ENCODE peak calls at places on chromosomes 3 and 15, in ten cellular contexts. One of them, this sample, is unnamed.
A peak's percentile ranks its signal among the peaks of the same experiment; 100 is the strongest.

GRCh38 chr15:63089260-63090043 is 32.2 kb upstream of the LACTB start:
- DNase-seq in activated CD8-positive, alpha-beta memory T cell treated with anti-CD3 and anti-CD28 coated beads for 24 hours: no peak
- DNase-seq in activated T-cell treated with anti-CD3 and anti-CD28 coated beads, Interleukin-2, amount 50 U/mL, for 48 hours: no peak
- DNase-seq in tibial artery: no peak
- DNase-seq in Calu3: no peak
- DNase-seq in Right ventricle myocardium inferior: no peak
- DNase-seq in activated T-helper 1 cell treated with Interleukin-2 at 50 U/mL for 16 hours: no peak
- DNase-seq in HuH-7: peak; percentile 38
- DNase-seq in stimulated activated CD8-positive, alpha-beta memory T cell treated with anti-CD3 and anti-CD28 coated beads, Interleukin-15, amount 100 ng/mL, for 1 hour: no peak
- DNase-seq in IMR-90: peak; percentile 97
- DNase-seq in this sample: peak; percentile 63

GRCh38 chr3:189530822-189531221 is 100.4 kb upstream of the TP63 start:
- DNase-seq in activated CD8-positive, alpha-beta memory T cell treated with anti-CD3 and anti-CD28 coated beads for 24 hours: no peak
- DNase-seq in activated T-cell treated with anti-CD3 and anti-CD28 coated beads, Interleukin-2, amount 50 U/mL, for 48 hours: peak; percentile 43
- DNase-seq in tibial artery: no peak
- DNase-seq in Calu3: no peak
- DNase-seq in Right ventricle myocardium inferior: no peak
- DNase-seq in activated T-helper 1 cell treated with Interleukin-2 at 50 U/mL for 16 hours: no peak
- DNase-seq in HuH-7: no peak
- DNase-seq in stimulated activated CD8-positive, alpha-beta memory T cell treated with anti-CD3 and anti-CD28 coated beads, Interleukin-15, amount 100 ng/mL, for 1 hour: no peak
- DNase-seq in IMR-90: no peak
- DNase-seq in this sample: no peak

GRCh38 chr15:58865420-58865880 is 68.0 kb downstream of the SLTM start:
- DNase-seq in activated CD8-positive, alpha-beta memory T cell treated with anti-CD3 and anti-CD28 coated beads for 24 hours: no peak
- DNase-seq in activated T-cell treated with anti-CD3 and anti-CD28 coated beads, Interleukin-2, amount 50 U/mL, for 48 hours: no peak
- DNase-seq in tibial artery: no peak
- DNase-seq in Calu3: peak; percentile 80
- DNase-seq in Right ventricle myocardium inferior: no peak
- DNase-seq in activated T-helper 1 cell treated with Interleukin-2 at 50 U/mL for 16 hours: no peak
- DNase-seq in HuH-7: peak; percentile 70
- DNase-seq in stimulated activated CD8-positive, alpha-beta memory T cell treated with anti-CD3 and anti-CD28 coated beads, Interleukin-15, amount 100 ng/mL, for 1 hour: no peak
- DNase-seq in IMR-90: no peak
- DNase-seq in this sample: no peak

GRCh38 chr15:91268510-91268909 is 168.5 kb downstream of the SV2B start:
- DNase-seq in activated CD8-positive, alpha-beta memory T cell treated with anti-CD3 and anti-CD28 coated beads for 24 hours: no peak
- DNase-seq in activated T-cell treated with anti-CD3 and anti-CD28 coated beads, Interleukin-2, amount 50 U/mL, for 48 hours: peak; percentile 28
- DNase-seq in tibial artery: no peak
- DNase-seq in Calu3: no peak
- DNase-seq in Right ventricle myocardium inferior: no peak
- DNase-seq in activated T-helper 1 cell treated with Interleukin-2 at 50 U/mL for 16 hours: no peak
- DNase-seq in HuH-7: peak; percentile 17
- DNase-seq in stimulated activated CD8-positive, alpha-beta memory T cell treated with anti-CD3 and anti-CD28 coated beads, Interleukin-15, amount 100 ng/mL, for 1 hour: no peak
- DNase-seq in IMR-90: no peak
- DNase-seq in this sample: no peak

GRCh38 chr3:23623841-23624240 is 181.9 kb upstream of the UBE2E1 start:
- DNase-seq in activated CD8-positive, alpha-beta memory T cell treated with anti-CD3 and anti-CD28 coated beads for 24 hours: no peak
- DNase-seq in activated T-cell treated with anti-CD3 and anti-CD28 coated beads, Interleukin-2, amount 50 U/mL, for 48 hours: no peak
- DNase-seq in tibial artery: no peak
- DNase-seq in Calu3: no peak
- DNase-seq in Right ventricle myocardium inferior: no peak
- DNase-seq in activated T-helper 1 cell treated with Interleukin-2 at 50 U/mL for 16 hours: no peak
- DNase-seq in HuH-7: no peak
- DNase-seq in stimulated activated CD8-positive, alpha-beta memory T cell treated with anti-CD3 and anti-CD28 coated beads, Interleukin-15, amount 100 ng/mL, for 1 hour: no peak
- DNase-seq in IMR-90: peak; percentile 15
- DNase-seq in this sample: no peak

GRCh38 chr3:177211503-177212277 is 14.4 kb upstream of the TBL1XR1 start:
- DNase-seq in activated CD8-positive, alpha-beta memory T cell treated with anti-CD3 and anti-CD28 coated beads for 24 hours: no peak
- DNase-seq in activated T-cell treated with anti-CD3 and anti-CD28 coated beads, Interleukin-2, amount 50 U/mL, for 48 hours: no peak
- DNase-seq in tibial artery: no peak
- DNase-seq in Calu3: peak; percentile 85
- DNase-seq in Right ventricle myocardium inferior: no peak
- DNase-seq in activated T-helper 1 cell treated with Interleukin-2 at 50 U/mL for 16 hours: no peak
- DNase-seq in HuH-7: peak; percentile 82
- DNase-seq in stimulated activated CD8-positive, alpha-beta memory T cell treated with anti-CD3 and anti-CD28 coated beads, Interleukin-15, amount 100 ng/mL, for 1 hour: no peak
- DNase-seq in IMR-90: no peak
- DNase-seq in this sample: no peak

GRCh38 chr3:101675709-101676218 is 1.2 kb downstream of the ZBTB11 start:
- DNase-seq in activated CD8-positive, alpha-beta memory T cell treated with anti-CD3 and anti-CD28 coated beads for 24 hours: no peak
- DNase-seq in activated T-cell treated with anti-CD3 and anti-CD28 coated beads, Interleukin-2, amount 50 U/mL, for 48 hours: no peak
- DNase-seq in tibial artery: no peak
- DNase-seq in Calu3: peak; percentile 19
- DNase-seq in Right ventricle myocardium inferior: peak; percentile 76
- DNase-seq in activated T-helper 1 cell treated with Interleukin-2 at 50 U/mL for 16 hours: no peak
- DNase-seq in HuH-7: no peak
- DNase-seq in stimulated activated CD8-positive, alpha-beta memory T cell treated with anti-CD3 and anti-CD28 coated beads, Interleukin-15, amount 100 ng/mL, for 1 hour: no peak
- DNase-seq in IMR-90: no peak
- DNase-seq in this sample: peak; percentile 52

GRCh38 chr3:12486916-12487315 is 2.6 kb downstream of the TSEN2 start:
- DNase-seq in activated CD8-positive, alpha-beta memory T cell treated with anti-CD3 and anti-CD28 coated beads for 24 hours: peak; percentile 35
- DNase-seq in activated T-cell treated with anti-CD3 and anti-CD28 coated beads, Interleukin-2, amount 50 U/mL, for 48 hours: no peak
- DNase-seq in tibial artery: no peak
- DNase-seq in Calu3: no peak
- DNase-seq in Right ventricle myocardium inferior: no peak
- DNase-seq in activated T-helper 1 cell treated with Interleukin-2 at 50 U/mL for 16 hours: no peak
- DNase-seq in HuH-7: no peak
- DNase-seq in stimulated activated CD8-positive, alpha-beta memory T cell treated with anti-CD3 and anti-CD28 coated beads, Interleukin-15, amount 100 ng/mL, for 1 hour: no peak
- DNase-seq in IMR-90: no peak
- DNase-seq in this sample: no peak

GRCh38 chr3:48507256-48508061 is 3.5 kb upstream of the SHISA5 start:
- DNase-seq in activated CD8-positive, alpha-beta memory T cell treated with anti-CD3 and anti-CD28 coated beads for 24 hours: peak; percentile 86
- DNase-seq in activated T-cell treated with anti-CD3 and anti-CD28 coated beads, Interleukin-2, amount 50 U/mL, for 48 hours: peak; percentile 78
- DNase-seq in tibial artery: peak; percentile 75
- DNase-seq in Calu3: peak; percentile 84
- DNase-seq in Right ventricle myocardium inferior: no peak
- DNase-seq in activated T-helper 1 cell treated with Interleukin-2 at 50 U/mL for 16 hours: peak; percentile 64
- DNase-seq in HuH-7: peak; percentile 94
- DNase-seq in stimulated activated CD8-positive, alpha-beta memory T cell treated with anti-CD3 and anti-CD28 coated beads, Interleukin-15, amount 100 ng/mL, for 1 hour: peak; percentile 60
- DNase-seq in IMR-90: peak; percentile 67
- DNase-seq in this sample: peak; percentile 48

GRCh38 chr3:165549665-165550064 is 287.6 kb downstream of the BCHE start:
- DNase-seq in activated CD8-positive, alpha-beta memory T cell treated with anti-CD3 and anti-CD28 coated beads for 24 hours: no peak
- DNase-seq in activated T-cell treated with anti-CD3 and anti-CD28 coated beads, Interleukin-2, amount 50 U/mL, for 48 hours: no peak
- DNase-seq in tibial artery: no peak
- DNase-seq in Calu3: no peak
- DNase-seq in Right ventricle myocardium inferior: no peak
- DNase-seq in activated T-helper 1 cell treated with Interleukin-2 at 50 U/mL for 16 hours: no peak
- DNase-seq in HuH-7: no peak
- DNase-seq in stimulated activated CD8-positive, alpha-beta memory T cell treated with anti-CD3 and anti-CD28 coated beads, Interleukin-15, amount 100 ng/mL, for 1 hour: no peak
- DNase-seq in IMR-90: no peak
- DNase-seq in this sample: no peak

GRCh38 chr3:17810759-17811158 is 68.3 kb upstream of the TBC1D5 start:
- DNase-seq in activated CD8-positive, alpha-beta memory T cell treated with anti-CD3 and anti-CD28 coated beads for 24 hours: no peak
- DNase-seq in activated T-cell treated with anti-CD3 and anti-CD28 coated beads, Interleukin-2, amount 50 U/mL, for 48 hours: no peak
- DNase-seq in tibial artery: no peak
- DNase-seq in Calu3: no peak
- DNase-seq in Right ventricle myocardium inferior: no peak
- DNase-seq in activated T-helper 1 cell treated with Interleukin-2 at 50 U/mL for 16 hours: no peak
- DNase-seq in HuH-7: peak; percentile 75
- DNase-seq in stimulated activated CD8-positive, alpha-beta memory T cell treated with anti-CD3 and anti-CD28 coated beads, Interleukin-15, amount 100 ng/mL, for 1 hour: no peak
- DNase-seq in IMR-90: peak; percentile 37
- DNase-seq in this sample: no peak

GRCh38 chr15:48861813-48862431 is 16.0 kb upstream of the EID1 start:
- DNase-seq in activated CD8-positive, alpha-beta memory T cell treated with anti-CD3 and anti-CD28 coated beads for 24 hours: no peak
- DNase-seq in activated T-cell treated with anti-CD3 and anti-CD28 coated beads, Interleukin-2, amount 50 U/mL, for 48 hours: no peak
- DNase-seq in tibial artery: no peak
- DNase-seq in Calu3: peak; percentile 65
- DNase-seq in Right ventricle myocardium inferior: no peak
- DNase-seq in activated T-helper 1 cell treated with Interleukin-2 at 50 U/mL for 16 hours: no peak
- DNase-seq in HuH-7: peak; percentile 27
- DNase-seq in stimulated activated CD8-positive, alpha-beta memory T cell treated with anti-CD3 and anti-CD28 coated beads, Interleukin-15, amount 100 ng/mL, for 1 hour: no peak
- DNase-seq in IMR-90: peak; percentile 82
- DNase-seq in this sample: no peak

GRCh38 chr3:169243122-169243521 is 420.4 kb downstream of the MECOM start:
- DNase-seq in activated CD8-positive, alpha-beta memory T cell treated with anti-CD3 and anti-CD28 coated beads for 24 hours: no peak
- DNase-seq in activated T-cell treated with anti-CD3 and anti-CD28 coated beads, Interleukin-2, amount 50 U/mL, for 48 hours: no peak
- DNase-seq in tibial artery: no peak
- DNase-seq in Calu3: no peak
- DNase-seq in Right ventricle myocardium inferior: no peak
- DNase-seq in activated T-helper 1 cell treated with Interleukin-2 at 50 U/mL for 16 hours: no peak
- DNase-seq in HuH-7: no peak
- DNase-seq in stimulated activated CD8-positive, alpha-beta memory T cell treated with anti-CD3 and anti-CD28 coated beads, Interleukin-15, amount 100 ng/mL, for 1 hour: no peak
- DNase-seq in IMR-90: peak; percentile 10
- DNase-seq in this sample: no peak

GRCh38 chr15:55202206-55202605 is 5.5 kb upstream of the RSL24D1 start:
- DNase-seq in activated CD8-positive, alpha-beta memory T cell treated with anti-CD3 and anti-CD28 coated beads for 24 hours: no peak
- DNase-seq in activated T-cell treated with anti-CD3 and anti-CD28 coated beads, Interleukin-2, amount 50 U/mL, for 48 hours: no peak
- DNase-seq in tibial artery: no peak
- DNase-seq in Calu3: no peak
- DNase-seq in Right ventricle myocardium inferior: no peak
- DNase-seq in activated T-helper 1 cell treated with Interleukin-2 at 50 U/mL for 16 hours: no peak
- DNase-seq in HuH-7: no peak
- DNase-seq in stimulated activated CD8-positive, alpha-beta memory T cell treated with anti-CD3 and anti-CD28 coated beads, Interleukin-15, amount 100 ng/mL, for 1 hour: no peak
- DNase-seq in IMR-90: no peak
- DNase-seq in this sample: no peak

GRCh38 chr3:31444220-31445142 is 88.2 kb upstream of the STT3B start:
- DNase-seq in activated CD8-positive, alpha-beta memory T cell treated with anti-CD3 and anti-CD28 coated beads for 24 hours: no peak
- DNase-seq in activated T-cell treated with anti-CD3 and anti-CD28 coated beads, Interleukin-2, amount 50 U/mL, for 48 hours: no peak
- DNase-seq in tibial artery: no peak
- DNase-seq in Calu3: peak; percentile 4
- DNase-seq in Right ventricle myocardium inferior: no peak
- DNase-seq in activated T-helper 1 cell treated with Interleukin-2 at 50 U/mL for 16 hours: no peak
- DNase-seq in HuH-7: no peak
- DNase-seq in stimulated activated CD8-positive, alpha-beta memory T cell treated with anti-CD3 and anti-CD28 coated beads, Interleukin-15, amount 100 ng/mL, for 1 hour: no peak
- DNase-seq in IMR-90: no peak
- DNase-seq in this sample: no peak

This sample was measured in left ventricle myocardium superior.